ENCODE peak calls at places on chromosomes 12 and 14, in four cellular contexts. B is neural crest cell, I is GM18507, G is T-cell. F is an unnamed sample.

GRCh38 chr14:104107611-104108569 is 22.4 kb downstream of the ASPG start:
- DNase-seq in B (no peak), I (no peak), G (no peak), F (no peak)

GRCh38 chr12:96223411-96224218 is 29.4 kb downstream of the ELK3 start:
- DNase-seq in B (no peak), I (no peak), G (no peak), F (no peak)

GRCh38 chr12:124027753-124028559 is 54.9 kb downstream of the ZNF664 start:
- DNase-seq in B (no peak), I (no peak), G (no peak), F (no peak)

GRCh38 chr12:104643921-104644669 is 187.3 kb downstream of the CHST11 start:
- DNase-seq in B (no peak), I (no peak), G (no peak), F (peak)

GRCh38 chr12:120115692-120116442 is 686 bp downstream of the RAB35 start:
- DNase-seq in B (peak), I (no peak), G (no peak), F (no peak)

GRCh38 chr12:31594681-31595080 is 3.7 kb upstream of the DENND5B start:
- DNase-seq in B (no peak), I (no peak), G (no peak), F (no peak)

GRCh38 chr12:7162691-7163114 is 26.8 kb upstream of the PEX5 start:
- DNase-seq in B (no peak), I (no peak), G (no peak), F (peak)

GRCh38 chr12:81450920-81451739 is 308.0 kb downstream of the PPFIA2 start:
- DNase-seq in B (peak), I (no peak), G (no peak), F (peak)